ENCODE peak calls at places on chromosomes 11 and 22, in seven cellular contexts. N is right atrium auricular region, Q is upper lobe of right lung, O is ovary, R is astrocyte of the spinal cord, I is HFF-Myc, U is epithelial cell of esophagus. G is an unnamed sample.

GRCh38 chr11:14015711-14016110 is 53.2 kb downstream of the SPON1 start:
- DNase-seq in N (no peak), Q (no peak), O (no peak), R (peak), I (no peak), U (peak), G (no peak)

GRCh38 chr11:122727101-122727929 is 71.8 kb downstream of the UBASH3B start:
- DNase-seq in N (no peak), Q (no peak), O (no peak), R (no peak), I (no peak), U (no peak), G (no peak)

GRCh38 chr22:50481440-50482106 is at the start of gene ADM2:
- DNase-seq in N (no peak), Q (peak), O (no peak), R (no peak), I (no peak), U (no peak), G (no peak)

GRCh38 chr22:34319346-34319745 is 399.1 kb upstream of the LARGE1 start:
- DNase-seq in N (no peak), Q (no peak), O (no peak), R (no peak), I (no peak), U (no peak), G (no peak)

GRCh38 chr11:72239296-72239848 is 4.6 kb downstream of the PHOX2A start:
- DNase-seq in N (no peak), Q (peak), O (peak), R (peak), I (peak), U (peak), G (peak)

GRCh38 chr11:74341926-74342325 is 30.5 kb upstream of the P4HA3 start:
- DNase-seq in N (no peak), Q (no peak), O (no peak), R (no peak), I (no peak), U (no peak), G (no peak)

GRCh38 chr11:64970731-64971151 is 1.2 kb downstream of the MAJIN start:
- DNase-seq in N (no peak), Q (no peak), O (no peak), R (no peak), I (no peak), U (peak), G (no peak)

GRCh38 chr11:16242806-16243205 is 113.5 kb downstream of the SOX6 start:
- DNase-seq in N (no peak), Q (no peak), O (no peak), R (no peak), I (no peak), U (no peak), G (no peak)

GRCh38 chr22:26561756-26562417 is 28.0 kb downstream of the TPST2 start:
- DNase-seq in N (no peak), Q (no peak), O (no peak), R (no peak), I (no peak), U (no peak), G (peak)

GRCh38 chr11:72814831-72815618 is 814 bp downstream of the ATG16L2 start:
- DNase-seq in N (no peak), Q (peak), O (peak), R (peak), I (no peak), U (peak), G (no peak)

GRCh38 chr22:44337658-44338004 is 24.9 kb upstream of the SHISAL1 start:
- DNase-seq in N (peak), Q (no peak), O (peak), R (peak), I (no peak), U (peak), G (no peak)

GRCh38 chr22:42493393-42493792 is 26.2 kb downstream of the RRP7A start:
- DNase-seq in N (no peak), Q (no peak), O (no peak), R (no peak), I (no peak), U (no peak), G (no peak)

GRCh38 chr11:8870461-8871282 is 40.3 kb upstream of the AKIP1 start:
- DNase-seq in N (no peak), Q (peak), O (peak), R (peak), I (no peak), U (peak), G (peak)

GRCh38 chr11:31798057-31799035 is 12.8 kb downstream of the PAX6 start:
- DNase-seq in N (no peak), Q (no peak), O (no peak), R (no peak), I (no peak), U (no peak), G (no peak)

GRCh38 chr11:78380615-78381029 is 37.0 kb downstream of the GAB2 start:
- DNase-seq in N (no peak), Q (no peak), O (no peak), R (peak), I (peak), U (no peak), G (no peak)

GRCh38 chr11:2467695-2468055 is 22.9 kb downstream of the KCNQ1 start:
- DNase-seq in N (peak), Q (peak), O (no peak), R (no peak), I (no peak), U (no peak), G (no peak)

GRCh38 chr11:130675456-130675855 is 227.0 kb downstream of the ADAMTS15 start:
- DNase-seq in N (peak), Q (no peak), O (no peak), R (peak), I (no peak), U (no peak), G (peak)

GRCh38 chr11:4161305-4161704 is 66.7 kb downstream of the RRM1 start:
- DNase-seq in N (no peak), Q (no peak), O (no peak), R (no peak), I (no peak), U (no peak), G (no peak)

GRCh38 chr11:75955443-75955842 is 140.4 kb downstream of the UVRAG start:
- DNase-seq in N (no peak), Q (no peak), O (no peak), R (no peak), I (no peak), U (no peak), G (no peak)

GRCh38 chr11:91802475-91802874 is 422.1 kb upstream of the FAT3 start:
- DNase-seq in N (no peak), Q (no peak), O (no peak), R (no peak), I (no peak), U (no peak), G (no peak)

GRCh38 chr11:64245797-64246623 is 733 bp downstream of the PPP1R14B start:
- DNase-seq in N (peak), Q (peak), O (peak), R (peak), I (no peak), U (peak), G (peak)

GRCh38 chr22:39150848-39151215 is 1.6 kb downstream of the CBX7 start:
- DNase-seq in N (no peak), Q (peak), O (no peak), R (no peak), I (no peak), U (peak), G (no peak)

GRCh38 chr11:44958165-44958564 is 7.5 kb upstream of the TP53I11 start:
- DNase-seq in N (no peak), Q (no peak), O (no peak), R (no peak), I (no peak), U (no peak), G (no peak)

GRCh38 chr22:49820984-49821383 is 6.7 kb downstream of the BRD1 start:
- DNase-seq in N (no peak), Q (no peak), O (no peak), R (no peak), I (no peak), U (no peak), G (no peak)

GRCh38 chr22:32775957-32776356 is 25.5 kb upstream of the TIMP3 start:
- DNase-seq in N (no peak), Q (no peak), O (no peak), R (no peak), I (no peak), U (no peak), G (no peak)

GRCh38 chr11:129605815-129606214 is 209.8 kb upstream of the TMEM45B start:
- DNase-seq in N (no peak), Q (no peak), O (no peak), R (no peak), I (no peak), U (peak), G (no peak)

DNA sequence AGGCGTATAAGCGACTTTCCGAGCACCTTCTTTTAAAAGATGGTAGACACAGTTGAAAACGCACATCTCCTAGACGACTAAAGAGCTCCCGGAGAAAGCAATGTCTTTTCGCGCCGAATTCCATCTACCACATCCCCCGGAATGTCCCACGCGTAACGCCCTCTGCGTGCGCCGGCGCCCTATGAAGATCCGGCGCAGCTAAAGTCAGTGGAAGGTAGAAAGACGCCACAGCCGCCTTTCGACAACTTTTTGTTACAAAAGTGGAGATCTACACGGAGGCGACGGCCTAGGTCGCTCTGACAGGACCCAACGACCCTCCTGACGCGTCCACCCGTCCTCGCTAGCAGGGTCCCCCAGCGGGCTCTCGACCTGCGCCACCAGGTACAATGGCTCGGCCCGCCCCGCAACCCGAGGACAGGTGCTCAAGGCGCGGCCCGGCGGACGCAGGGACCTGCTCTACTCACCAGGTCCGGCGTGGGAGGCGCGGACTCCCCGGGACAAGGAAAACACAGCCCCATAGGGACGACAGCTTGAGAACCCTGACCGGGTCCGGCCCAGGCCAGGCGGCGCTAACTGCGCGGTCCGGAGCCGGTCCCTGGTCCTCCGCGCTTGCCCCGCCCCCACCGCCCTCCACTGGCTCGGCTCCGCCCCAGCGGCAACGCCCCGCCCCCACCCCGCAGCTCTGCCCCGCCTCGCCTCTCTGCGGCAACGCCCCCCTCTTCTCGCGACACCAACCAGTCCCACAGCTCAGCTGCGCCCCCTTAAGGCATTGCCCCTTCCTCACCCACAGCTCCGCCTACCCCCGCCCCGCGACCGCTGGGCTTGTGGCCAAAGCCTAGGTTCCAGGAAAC is at the start of gene SVIP:
- DNase-seq in N (peak), Q (peak), O (peak), R (peak), I (peak), U (peak), G (peak)
- TF ChIP-seq CTCF in N (peak), Q (peak), O (peak), R (peak), I (peak), U (peak), G (peak)

GRCh38 chr22:35749808-35750207 is 32.1 kb downstream of the APOL5 start:
- DNase-seq in N (no peak), Q (no peak), O (no peak), R (no peak), I (peak), U (no peak), G (no peak)
- H3K4me3 ChIP-seq in N (no peak), Q (no peak), O (no peak), R (no peak), I (no peak), U (no peak), G (no peak)

GRCh38 chr22:37566903-37567798 is 6.9 kb downstream of the CDC42EP1 start:
- DNase-seq in N (peak), Q (peak), O (peak), R (peak), I (no peak), U (peak), G (peak)
- TF ChIP-seq CTCF in N (peak), Q (peak), O (peak), R (peak), I (peak), U (peak), G (peak)

GRCh38 chr11:117670924-117671323 is 126.1 kb downstream of the DSCAML1 start:
- DNase-seq in N (no peak), Q (no peak), O (no peak), R (no peak), I (no peak), U (no peak), G (no peak)

GRCh38 chr11:117669062-117669461 is 128.0 kb downstream of the DSCAML1 start:
- DNase-seq in N (no peak), Q (no peak), O (no peak), R (no peak), I (no peak), U (no peak), G (no peak)

GRCh38 chr11:117668291-117668690 is 128.7 kb downstream of the DSCAML1 start:
- DNase-seq in N (no peak), Q (no peak), O (no peak), R (no peak), I (no peak), U (no peak), G (no peak)

GRCh38 chr11:117670443-117670842 is 126.6 kb downstream of the DSCAML1 start:
- DNase-seq in N (no peak), Q (no peak), O (no peak), R (no peak), I (no peak), U (no peak), G (no peak)

DNA sequence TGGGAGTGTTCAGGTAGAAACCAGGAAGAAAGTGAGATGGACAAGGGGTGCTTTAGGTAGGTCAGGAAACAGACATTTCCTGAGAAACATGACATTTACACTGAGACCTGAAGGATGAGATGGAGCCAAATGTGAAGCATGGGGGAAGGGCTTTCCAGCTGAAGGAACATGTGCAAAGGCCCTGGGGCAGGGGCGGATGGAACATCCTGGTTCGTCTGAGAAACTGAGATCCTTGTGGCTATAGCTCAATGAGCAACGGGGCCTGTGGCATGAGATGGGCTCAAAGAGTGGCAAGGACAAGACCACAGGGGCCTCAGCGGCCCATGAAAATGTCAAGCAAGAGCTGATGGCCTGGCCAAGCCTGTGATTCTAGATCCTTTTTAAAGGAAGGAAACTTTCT is 127.4 kb downstream of the DSCAML1 start:
- DNase-seq in N (no peak), Q (no peak), O (no peak), R (no peak), I (no peak), U (no peak), G (no peak)
- H3K4me3 ChIP-seq in N (no peak), Q (no peak), O (no peak), R (no peak), I (no peak), U (no peak), G (no peak)

GRCh38 chr11:12377824-12378593 is 638 bp downstream of the PARVA start:
- DNase-seq in N (peak), Q (peak), O (peak), R (peak), I (peak), U (peak), G (peak)
- TF ChIP-seq CTCF in N (peak), Q (no peak), O (peak), R (peak), I (no peak), U (peak), G (peak)

GRCh38 chr11:102468636-102469195 is 16.2 kb upstream of the TMEM123 start:
- DNase-seq in N (no peak), Q (no peak), O (no peak), R (no peak), I (no peak), U (no peak), G (no peak)
- H3K4me3 ChIP-seq in N (no peak), Q (no peak), O (no peak), R (no peak), I (no peak), U (no peak), G (no peak)

GRCh38 chr11:120744016-120744994 is 232.8 kb downstream of the GRIK4 start:
- DNase-seq in N (no peak), Q (no peak), O (no peak), R (no peak), I (no peak), U (no peak), G (no peak)
- TF ChIP-seq CTCF in N (no peak), Q (no peak), O (no peak), R (peak), I (no peak), U (no peak), G (no peak)

GRCh38 chr11:98423933-98424332 is 596.8 kb upstream of the CNTN5 start:
- DNase-seq in N (no peak), Q (no peak), O (no peak), R (no peak), I (no peak), U (no peak), G (no peak)
- H3K4me3 ChIP-seq in N (no peak), Q (no peak), O (no peak), R (no peak), I (no peak), U (no peak), G (no peak)

G was measured in left ventricle myocardium inferior.